ENCODE peak calls at places on chromosome 3, in eight cellular contexts. P is PC-9, M is GM23248, S is PC-3, H is HCT116, N is SK-N-SH, Y is GM23338, K is hepatocyte. D is an unnamed sample.
A peak's percentile ranks its signal among the peaks of the same experiment; 100 is the strongest.

GRCh38 chr3:106401666-106402319 is 533.0 kb upstream of the CBLB start:
- DNase-seq in P (no peak), Y (no peak), N (no peak), S (peak; percentile 48), M (peak; percentile 71), H (no peak), K (no peak), D (no peak)

GRCh38 chr3:13702226-13702820 is 153.4 kb downstream of the FBLN2 start:
- DNase-seq in P (no peak), K (no peak), M (no peak), N (no peak), H (no peak), Y (no peak), S (no peak), D (no peak)

GRCh38 chr3:197539651-197540051 is 16.1 kb downstream of the BDH1 start:
- DNase-seq in H (peak; percentile 63), M (no peak), K (peak; percentile 63), N (no peak), Y (peak; percentile 27), P (peak; percentile 99), S (peak; percentile 94), D (no peak)

GRCh38 chr3:111676177-111677021 is 81.3 kb upstream of the ZBED2 start:
- DNase-seq in N (no peak), H (no peak), S (peak; percentile 99), M (peak; percentile 42), K (peak; percentile 61), Y (no peak), P (peak; percentile 100), D (no peak)

GRCh38 chr3:79766474-79767193 is 1.2 kb downstream of the ROBO1 start:
- DNase-seq in P (no peak), S (no peak), M (no peak), Y (peak; percentile 33), N (peak; percentile 73), K (peak; percentile 28), H (no peak), D (no peak)

GRCh38 chr3:78204977-78205376 is 1165.1 kb downstream of the ROBO2 start:
- DNase-seq in N (no peak), H (no peak), M (peak; percentile 52), S (peak; percentile 82), P (no peak), Y (peak; percentile 46), K (peak; percentile 8), D (no peak)

GRCh38 chr3:10983219-10983916 is 9.2 kb upstream of the SLC6A1 start:
- DNase-seq in S (peak; percentile 79), M (peak; percentile 61), Y (peak; percentile 80), K (peak; percentile 66), N (peak; percentile 78), P (no peak), H (peak; percentile 50), D (peak; percentile 72)

GRCh38 chr3:117036259-117036799 is 326.8 kb downstream of the TUSC7 start:
- DNase-seq in P (no peak), N (peak; percentile 43), K (peak; percentile 11), M (peak; percentile 71), Y (no peak), S (no peak), H (no peak), D (peak; percentile 44)

GRCh38 chr3:179717219-179717618 is 64.4 kb downstream of the USP13 start:
- DNase-seq in H (no peak), S (no peak), P (no peak), K (no peak), M (no peak), N (no peak), Y (no peak), D (no peak)

GRCh38 chr3:106317141-106318055 is 448.6 kb upstream of the CBLB start:
- DNase-seq in P (no peak), N (no peak), M (no peak), H (no peak), Y (no peak), K (no peak), S (no peak), D (no peak)

GRCh38 chr3:50256978-50257890 is 11.7 kb upstream of the SEMA3B start:
- DNase-seq in K (no peak), N (peak; percentile 65), Y (peak; percentile 82), M (peak; percentile 57), S (peak; percentile 67), P (no peak), H (no peak), D (peak; percentile 76)

GRCh38 chr3:50196253-50196801 is 4.9 kb downstream of the GNAT1 start:
- DNase-seq in N (no peak), P (no peak), S (no peak), Y (no peak), M (no peak), H (no peak), K (no peak), D (no peak)

GRCh38 chr3:152362086-152362485 is 93.4 kb downstream of the MBNL1 start:
- DNase-seq in S (no peak), Y (no peak), K (no peak), H (no peak), P (no peak), N (no peak), M (no peak), D (no peak)

GRCh38 chr3:14876942-14877341 is 58.2 kb downstream of the FGD5 start:
- DNase-seq in Y (no peak), N (peak; percentile 34), K (peak; percentile 39), P (peak; percentile 85), S (peak; percentile 28), H (no peak), M (peak; percentile 57), D (no peak)

GRCh38 chr3:110865934-110866333 is 205.7 kb upstream of the NECTIN3 start:
- DNase-seq in M (no peak), N (no peak), P (no peak), Y (no peak), H (no peak), K (no peak), S (no peak), D (no peak)

GRCh38 chr3:197154-197855 is 742 bp downstream of the CHL1 start:
- DNase-seq in S (no peak), N (peak; percentile 80), H (no peak), K (peak; percentile 19), Y (peak; percentile 64), M (no peak), P (no peak), D (no peak)

GRCh38 chr3:115254492-115255196 is 107.6 kb upstream of the ZBTB20 start:
- DNase-seq in K (no peak), M (no peak), P (no peak), N (no peak), H (no peak), S (no peak), Y (peak; percentile 7), D (no peak)

GRCh38 chr3:46883252-46884185 is 6.0 kb downstream of the PTH1R start:
- DNase-seq in N (peak; percentile 84), P (no peak), Y (peak; percentile 66), H (no peak), S (no peak), M (peak; percentile 76), K (peak; percentile 76), D (no peak)

GRCh38 chr3:184526158-184526483 is 35.5 kb upstream of the EPHB3 start:
- DNase-seq in S (no peak), M (no peak), K (no peak), P (no peak), N (no peak), Y (peak; percentile 83), H (no peak), D (no peak)

GRCh38 chr3:184532940-184533732 is 28.4 kb upstream of the EPHB3 start:
- DNase-seq in H (no peak), N (no peak), S (no peak), P (no peak), K (no peak), Y (no peak), M (no peak), D (no peak)

DNA sequence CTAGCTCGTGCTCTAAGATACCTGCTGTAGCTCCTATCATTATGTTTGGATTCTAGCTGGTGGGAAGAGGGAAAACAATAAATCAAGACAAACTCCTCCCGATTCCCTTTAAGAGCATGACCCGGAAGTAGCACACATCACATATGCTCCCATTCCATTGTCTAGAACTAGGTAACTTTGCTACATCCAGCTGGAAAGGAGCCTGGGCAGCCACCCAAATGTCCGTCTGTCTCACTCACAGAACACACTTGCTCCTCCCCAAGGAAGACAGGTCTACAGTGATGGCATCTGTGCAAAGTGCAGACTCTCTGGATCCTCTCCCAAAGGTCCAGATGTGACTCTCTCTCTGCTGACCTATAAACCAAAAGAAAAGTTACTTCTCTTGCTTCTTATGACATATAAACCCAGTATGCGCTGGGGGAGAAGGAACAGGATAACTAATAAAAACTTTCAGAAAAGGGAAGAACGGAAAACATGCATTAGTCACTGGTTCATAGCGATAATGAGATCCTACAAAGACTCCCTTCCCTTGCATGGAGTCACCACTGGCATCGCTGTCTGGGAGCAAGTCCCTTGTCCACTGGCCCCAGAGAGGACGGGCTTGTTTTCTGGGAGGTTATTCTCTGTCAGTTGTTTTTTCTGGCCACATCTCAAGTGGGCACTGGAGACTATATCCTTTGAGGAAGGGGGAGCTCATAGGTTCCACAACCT is 29.9 kb upstream of the EPHB3 start:
- DNase-seq in S (no peak), Y (no peak), M (no peak), K (no peak), P (no peak), H (no peak), N (no peak), D (no peak)
- H3K27me3 ChIP-seq in S (peaks cover 59% of the 10 kb centered on the region), Y (no peaks in the 10 kb centered on the region), M (peaks cover 46% of the 10 kb centered on the region), K (peaks cover 29% of the 10 kb centered on the region), P (peaks cover 96% of the 10 kb centered on the region), H (no peaks in the 10 kb centered on the region), N (peaks cover 73% of the 10 kb centered on the region), D (no peaks in the 10 kb centered on the region)

DNA sequence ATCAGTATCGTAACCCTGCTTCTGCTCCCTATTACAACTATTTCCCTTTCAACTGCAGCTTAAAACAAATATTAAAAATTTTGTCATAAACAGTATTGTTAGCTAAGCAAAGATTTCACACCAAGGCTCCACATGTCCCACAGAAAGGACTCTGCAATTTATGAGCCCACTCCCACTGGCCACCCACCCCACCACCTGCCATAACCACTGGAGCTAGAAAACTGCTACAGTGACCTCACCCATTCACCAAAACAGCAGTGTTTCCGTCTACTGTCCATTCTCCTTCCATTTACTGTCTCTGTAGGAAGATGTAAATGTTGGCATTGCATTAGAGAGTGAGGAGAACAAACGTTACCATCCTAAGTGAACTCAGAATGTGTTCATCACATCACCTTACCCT is 150.9 kb downstream of the IMPG2 start:
- DNase-seq in K (no peak), Y (no peak), M (no peak), N (no peak), S (no peak), H (no peak), P (no peak), D (no peak)
- H2AFZ ChIP-seq in K (no peak overlapping the region), Y (no peak overlapping the region), M (no peak overlapping the region), N (peak overlapping the region; percentile 17), S (no peak overlapping the region), H (no peak overlapping the region), P (no peak overlapping the region), D (no peak overlapping the region)

GRCh38 chr3:32274306-32274705 is 35.8 kb downstream of the CMTM8 start:
- DNase-seq in S (no peak), K (no peak), P (no peak), H (no peak), Y (no peak), N (no peak), M (no peak), D (no peak)
- H3K9me2 ChIP-seq in S (no peaks in the 10 kb centered on the region), K (no peaks in the 10 kb centered on the region), P (no peaks in the 10 kb centered on the region), H (no peaks in the 10 kb centered on the region), Y (no peaks in the 10 kb centered on the region), N (no peaks in the 10 kb centered on the region), M (no peaks in the 10 kb centered on the region), D (no peaks in the 10 kb centered on the region)

DNA sequence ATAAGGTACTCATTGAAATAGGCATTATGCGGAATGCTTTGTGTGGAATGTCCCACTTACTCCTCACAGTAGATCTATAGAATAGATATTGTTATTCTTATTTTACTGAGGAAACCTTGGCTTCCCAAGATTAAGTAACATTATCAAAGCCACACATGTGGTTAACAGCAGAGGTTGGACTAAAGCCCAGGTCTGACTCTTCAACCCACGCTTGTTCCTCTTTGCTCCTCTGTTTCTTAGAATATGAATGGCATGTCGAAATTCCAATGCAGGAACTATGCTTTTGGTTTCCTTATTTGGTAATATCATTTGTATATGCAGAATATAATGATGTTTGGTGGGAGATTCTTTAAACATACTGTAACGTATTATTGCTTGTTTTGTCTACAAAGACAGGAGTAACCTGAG is 818.8 kb upstream of the LMCD1 start:
- DNase-seq in K (peak; percentile 8), P (no peak), S (no peak), M (peak; percentile 85), Y (peak; percentile 52), N (no peak), H (peak; percentile 18), D (no peak)
- H3K27me3 ChIP-seq in K (no peaks in the 10 kb centered on the region), P (no peaks in the 10 kb centered on the region), S (no peaks in the 10 kb centered on the region), M (no peaks in the 10 kb centered on the region), Y (no peaks in the 10 kb centered on the region), N (no peaks in the 10 kb centered on the region), H (no peaks in the 10 kb centered on the region), D (no peaks in the 10 kb centered on the region)

D was measured in Karpas-422.